ENCODE peak calls at places on chromosome 19, in six cellular contexts. A is ascending aorta, H is heart left ventricle, X is IMR-90, O is tibial nerve, T is body of pancreas. K is an unnamed sample.
A peak's percentile ranks its signal among the peaks of the same experiment; 100 is the strongest.

GRCh38 chr19:16441661-16442071 is 30.1 kb downstream of the EPS15L1 start:
- DNase-seq in A (no peak), H (no peak), X (no peak), O (no peak), T (no peak), K (no peak)

GRCh38 chr19:55031178-55031577 is 6.9 kb downstream of the GP6 start:
- DNase-seq in A (no peak), H (no peak), X (no peak), O (no peak), T (no peak), K (no peak)

GRCh38 chr19:48819366-48819816 is 8.6 kb upstream of the BCAT2 start:
- DNase-seq in A (peak; percentile 64), H (peak; percentile 82), X (peak; percentile 79), O (peak; percentile 86), T (peak; percentile 98), K (no peak)

GRCh38 chr19:50221087-50221486 is 17.7 kb downstream of the MYH14 start:
- DNase-seq in A (no peak), H (no peak), X (no peak), O (no peak), T (no peak), K (no peak)

GRCh38 chr19:19997656-19998268 is 41.5 kb downstream of the ZNF682 start:
- DNase-seq in A (no peak), H (peak; percentile 64), X (no peak), O (no peak), T (peak; percentile 57), K (no peak)

GRCh38 chr19:2529473-2529918 is 53.6 kb downstream of the GADD45B start:
- DNase-seq in A (no peak), H (no peak), X (peak; percentile 96), O (no peak), T (no peak), K (no peak)

GRCh38 chr19:47158879-47159509 is 28.4 kb downstream of the SAE1 start:
- DNase-seq in A (no peak), H (no peak), X (peak; percentile 15), O (no peak), T (no peak), K (no peak)

GRCh38 chr19:48471836-48472235 is 2.7 kb downstream of the CYTH2 start:
- DNase-seq in A (no peak), H (no peak), X (no peak), O (no peak), T (no peak), K (no peak)

GRCh38 chr19:38634757-38635482 is 12.5 kb upstream of the ACTN4 start:
- DNase-seq in A (no peak), H (peak; percentile 87), X (peak; percentile 54), O (peak; percentile 43), T (peak; percentile 73), K (no peak)

GRCh38 chr19:42546831-42547500 is 18.7 kb upstream of the CEACAM1 start:
- DNase-seq in A (no peak), H (no peak), X (no peak), O (no peak), T (no peak), K (no peak)

GRCh38 chr19:57028804-57029525 is 90.8 kb upstream of the USP29 start:
- DNase-seq in A (no peak), H (no peak), X (no peak), O (no peak), T (no peak), K (no peak)

GRCh38 chr19:16062789-16063188 is 13.5 kb upstream of the TPM4 start:
- DNase-seq in A (no peak), H (peak; percentile 75), X (no peak), O (no peak), T (peak; percentile 44), K (no peak)

GRCh38 chr19:46610851-46611770 is 10.0 kb downstream of the CALM3 start:
- DNase-seq in A (no peak), H (peak; percentile 30), X (peak; percentile 36), O (peak; percentile 11), T (no peak), K (no peak)

GRCh38 chr19:35451278-35452096 is 3.4 kb downstream of the FFAR2 start:
- DNase-seq in A (no peak), H (no peak), X (no peak), O (no peak), T (no peak), K (no peak)

GRCh38 chr19:46692918-46693722 is 23.8 kb downstream of the PRKD2 start:
- DNase-seq in A (no peak), H (no peak), X (no peak), O (no peak), T (no peak), K (no peak)

GRCh38 chr19:23956051-23956450 is 41.4 kb downstream of the ZNF726 start:
- DNase-seq in A (no peak), H (no peak), X (no peak), O (no peak), T (no peak), K (no peak)

GRCh38 chr19:34151439-34151838 is 20.9 kb upstream of the LSM14A start:
- DNase-seq in A (no peak), H (no peak), X (no peak), O (no peak), T (no peak), K (no peak)

GRCh38 chr19:2477732-2478191 is 1.8 kb downstream of the GADD45B start:
- DNase-seq in A (no peak), H (peak; percentile 70), X (peak; percentile 49), O (no peak), T (no peak), K (no peak)

DNA sequence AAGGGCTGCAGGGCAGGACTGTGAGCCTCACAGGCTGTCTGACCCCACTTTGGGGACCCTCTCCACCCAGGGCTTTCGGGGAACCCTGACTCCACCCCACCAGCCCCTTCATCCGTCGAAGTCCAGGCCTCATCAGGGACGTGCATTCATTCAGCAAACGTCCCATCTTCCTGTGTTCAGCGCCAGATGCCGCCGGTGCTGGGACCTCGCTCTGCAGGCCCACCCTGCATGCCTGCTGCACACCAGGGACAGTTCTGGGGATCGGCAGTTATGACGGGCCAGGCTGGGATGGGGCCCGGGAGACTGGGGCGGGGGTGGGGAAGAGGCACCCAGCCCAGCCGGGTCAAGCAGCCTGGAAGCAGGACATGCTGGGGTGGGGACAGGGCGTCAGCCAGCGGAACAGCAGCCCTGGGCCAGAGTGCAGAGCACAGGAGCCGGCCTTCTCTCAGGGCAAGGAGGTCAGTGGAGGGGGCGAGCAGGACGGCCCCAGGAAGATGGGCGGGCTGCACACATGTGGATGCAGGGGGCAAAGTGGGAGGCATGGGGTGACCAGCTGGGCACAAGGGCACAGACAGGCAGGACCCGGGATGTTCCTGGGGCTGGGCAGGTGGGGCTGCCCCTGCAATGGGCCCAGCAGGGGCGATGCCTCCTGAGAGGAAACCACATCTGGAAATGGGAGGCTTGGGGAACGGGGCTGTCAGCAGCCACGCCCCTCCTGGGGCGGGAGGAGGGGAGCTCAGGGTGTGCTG is 5.1 kb downstream of the GAMT start:
- DNase-seq in A (no peak), H (no peak), X (no peak), O (no peak), T (no peak), K (no peak)
- H3K27ac ChIP-seq in A (no peak overlapping the region), H (no peak overlapping the region), X (no peak overlapping the region), O (no peak overlapping the region), T (peak overlapping the region; percentile 90), K (no peak overlapping the region)

GRCh38 chr19:18304496-18305312 is 18.2 kb downstream of the LSM4 start:
- DNase-seq in A (peak; percentile 83), H (peak; percentile 94), X (peak; percentile 83), O (peak; percentile 77), T (peak; percentile 78), K (no peak)

GRCh38 chr19:18306903-18307681 is 15.8 kb downstream of the LSM4 start:
- DNase-seq in A (no peak), H (peak; percentile 56), X (no peak), O (no peak), T (no peak), K (no peak)

GRCh38 chr19:18306209-18306902 is 16.5 kb downstream of the LSM4 start:
- DNase-seq in A (no peak), H (peak; percentile 53), X (no peak), O (no peak), T (no peak), K (no peak)

GRCh38 chr19:18301718-18302111 is 20.3 kb upstream of the JUND start:
- DNase-seq in A (no peak), H (no peak), X (no peak), O (no peak), T (no peak), K (no peak)

DNA sequence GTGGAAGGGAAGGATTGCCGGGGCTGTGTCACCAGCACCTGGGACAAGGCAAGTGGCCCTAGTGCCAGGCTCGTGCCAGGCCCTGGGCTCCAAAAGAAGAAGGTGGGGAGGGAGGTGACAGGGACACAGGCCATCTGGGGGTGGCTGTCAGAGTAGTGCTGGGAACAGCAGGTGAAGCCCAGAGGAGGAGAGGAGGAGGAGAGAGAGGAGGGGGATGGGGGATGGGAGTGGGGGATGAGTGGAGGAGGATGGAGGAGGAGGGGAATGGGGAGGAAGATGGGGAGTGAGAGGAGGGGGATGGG is 18.7 kb downstream of the LSM4 start:
- DNase-seq in A (no peak), H (peak; percentile 70), X (no peak), O (no peak), T (no peak), K (no peak)
- H3K4me1 ChIP-seq in A (peaks cover 77% of the 10 kb centered on the region), H (peaks cover 58% of the 10 kb centered on the region), X (peaks cover 22% of the 10 kb centered on the region), O (peaks cover 90% of the 10 kb centered on the region), T (peaks cover 33% of the 10 kb centered on the region), K (peaks cover 69% of the 10 kb centered on the region)

GRCh38 chr19:1401138-1401888 is at the start of gene GAMT:
- DNase-seq in A (no peak), H (peak; percentile 79), X (no peak), O (no peak), T (peak; percentile 42), K (no peak)
- H3K27ac ChIP-seq in A (peak within 1 kb of the TSS; percentile 1), H (peak within 1 kb of the TSS; percentile 78), X (peak within 1 kb of the TSS; percentile 41), O (peak within 1 kb of the TSS; percentile 59), T (peak within 1 kb of the TSS; percentile 75), K (peak within 1 kb of the TSS; percentile 58)

GRCh38 chr19:30388327-30388726 is 16.1 kb downstream of the ZNF536 start:
- DNase-seq in A (no peak), H (no peak), X (no peak), O (no peak), T (no peak), K (no peak)

GRCh38 chr19:30388819-30389218 is 16.6 kb downstream of the ZNF536 start:
- DNase-seq in A (no peak), H (no peak), X (no peak), O (no peak), T (no peak), K (no peak)

GRCh38 chr19:30391052-30391451 is 18.9 kb downstream of the ZNF536 start:
- DNase-seq in A (no peak), H (no peak), X (no peak), O (no peak), T (no peak), K (no peak)

GRCh38 chr19:30391554-30392551 is 19.7 kb downstream of the ZNF536 start:
- DNase-seq in A (no peak), H (no peak), X (no peak), O (no peak), T (no peak), K (no peak)

DNA sequence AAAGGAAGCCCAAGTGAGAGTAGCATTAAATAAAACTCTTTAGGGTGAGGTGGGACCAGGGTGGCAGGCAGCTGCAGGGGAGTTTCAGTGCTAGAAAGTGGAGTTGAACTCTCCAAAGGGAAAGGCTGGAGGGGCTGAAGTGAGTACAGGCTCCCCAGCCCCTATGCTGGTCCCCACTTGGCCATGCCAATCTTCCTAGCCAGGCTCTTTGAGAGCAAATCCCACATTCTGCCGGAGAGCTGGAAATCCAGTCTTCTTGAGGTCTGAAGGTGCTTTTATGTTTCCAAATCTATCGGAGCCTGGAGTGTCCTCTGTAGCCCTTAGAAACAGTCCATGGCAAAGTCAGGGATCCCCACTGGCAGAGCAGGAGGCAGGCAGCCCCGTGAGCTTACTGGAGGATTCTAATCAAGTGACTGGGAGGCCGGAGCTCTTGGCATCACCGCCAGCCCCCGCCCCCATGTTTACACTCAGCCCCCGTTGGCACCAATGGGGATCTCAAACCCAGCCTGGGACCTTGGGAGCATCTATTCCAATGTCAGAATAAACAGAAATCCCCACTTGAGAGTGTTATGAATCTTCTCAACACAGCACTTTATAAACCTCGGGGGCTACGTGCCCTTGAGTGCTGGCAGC is 18.3 kb downstream of the ZNF536 start:
- DNase-seq in A (no peak), H (no peak), X (no peak), O (no peak), T (no peak), K (no peak)
- H3K4me1 ChIP-seq in A (no peaks in the 10 kb centered on the region), H (no peaks in the 10 kb centered on the region), X (no peaks in the 10 kb centered on the region), O (peaks cover 9% of the 10 kb centered on the region), T (no peaks in the 10 kb centered on the region), K (no peaks in the 10 kb centered on the region)

K was measured in esophagus squamous epithelium.